ENCODE peak calls at places on chromosome 7, in seven cellular contexts. E is SK-N-SH, J is aorta, G is ascending aorta, D is body of pancreas, H is PC-3, Z is right cardiac atrium. P is an unnamed sample. For H3K4me1, the result is how much of the 10 kb centered on the place peaks cover.

GRCh38 chr7:47806701-47807103 is 141.6 kb downstream of the PKD1L1 start:
- DNase-seq in E (no peak), J (no peak), G (no peak), D (peak), H (no peak), Z (peak), P (peak)

GRCh38 chr7:25633420-25633819 is 405.1 kb upstream of the NPVF start:
- DNase-seq in E (no peak), J (no peak), G (no peak), D (no peak), H (no peak), Z (no peak), P (no peak)

GRCh38 chr7:157459966-157460365 is 123.2 kb downstream of the DNAJB6 start:
- DNase-seq in E (no peak), J (peak), G (peak), D (no peak), H (no peak), Z (no peak), P (no peak)

GRCh38 chr7:132450188-132450587 is 126.1 kb downstream of the PLXNA4 start:
- DNase-seq in E (no peak), J (no peak), G (no peak), D (no peak), H (no peak), Z (no peak), P (no peak)

GRCh38 chr7:129522088-129522970 is 20.0 kb downstream of the SMKR1 start:
- DNase-seq in E (no peak), J (no peak), G (no peak), D (no peak), H (no peak), Z (no peak), P (peak)

GRCh38 chr7:76342222-76342621 is 16.6 kb downstream of the YWHAG start:
- DNase-seq in E (no peak), J (no peak), G (no peak), D (no peak), H (no peak), Z (no peak), P (no peak)

GRCh38 chr7:157047148-157047547 is 36.7 kb upstream of the MNX1 start:
- DNase-seq in E (no peak), J (no peak), G (no peak), D (peak), H (peak), Z (no peak), P (no peak)

GRCh38 chr7:33757563-33758165 is 147.7 kb upstream of the BMPER start:
- DNase-seq in E (peak), J (no peak), G (no peak), D (peak), H (peak), Z (no peak), P (no peak)

GRCh38 chr7:70143089-70144044 is 545.1 kb downstream of the AUTS2 start:
- DNase-seq in E (peak), J (no peak), G (no peak), D (no peak), H (no peak), Z (no peak), P (no peak)

GRCh38 chr7:29325508-29325907 is 130.9 kb downstream of the CHN2 start:
- DNase-seq in E (no peak), J (no peak), G (no peak), D (no peak), H (no peak), Z (no peak), P (no peak)

GRCh38 chr7:46524350-46524749 is 603.3 kb upstream of the IGFBP3 start:
- DNase-seq in E (no peak), J (no peak), G (no peak), D (no peak), H (no peak), Z (no peak), P (no peak)

GRCh38 chr7:99499356-99499712 is 747 bp downstream of the ZNF394 start:
- DNase-seq in E (no peak), J (no peak), G (no peak), D (no peak), H (no peak), Z (no peak), P (no peak)

GRCh38 chr7:130900471-130901076 is 166.6 kb upstream of the KLF14 start:
- DNase-seq in E (no peak), J (no peak), G (peak), D (no peak), H (peak), Z (no peak), P (no peak)
- H3K4me3 ChIP-seq in E (no peak), J (no peak), G (no peak), D (no peak), H (peak), Z (no peak), P (no peak)

GRCh38 chr7:151598045-151598444 is 78.3 kb upstream of the RHEB start:
- DNase-seq in E (no peak), J (no peak), G (no peak), D (no peak), H (peak), Z (no peak), P (no peak)
- H3K4me1 ChIP-seq in E (under half), J (under half), G (under half), D (under half), H (half or more), Z (under half), P (under half)

GRCh38 chr7:82521906-82522445 is 78.4 kb upstream of the CACNA2D1 start:
- DNase-seq in E (no peak), J (no peak), G (no peak), D (no peak), H (peak), Z (no peak), P (no peak)
- H3K4me3 ChIP-seq in E (no peak), J (no peak), G (no peak), D (no peak), H (no peak), Z (no peak), P (no peak)

GRCh38 chr7:36154255-36155212 is 1.5 kb downstream of the EEPD1 start:
- DNase-seq in E (no peak), J (no peak), G (no peak), D (peak), H (peak), Z (peak), P (peak)
- H3K4me1 ChIP-seq in E (under half), J (under half), G (under half), D (half or more), H (under half), Z (under half), P (under half)